ENCODE peak calls at places on chromosomes 4 and X, in five cellular contexts. D, O, T, X and R are unnamed samples.

GRCh38 chr4:48546336-48546735 is 56.3 kb downstream of the ZAR1 start:
- DNase-seq in O (peak; percentile 20), X (no peak), T (peak; percentile 22), D (peak; percentile 3), R (peak; percentile 60)

GRCh38 chr4:183788308-183788707 is 116.8 kb upstream of the STOX2 start:
- DNase-seq in T (no peak), X (no peak), O (no peak), D (no peak), R (no peak)

GRCh38 chr4:124806403-124806802 is 93.9 kb upstream of the ANKRD50 start:
- DNase-seq in D (no peak), T (no peak), O (no peak), X (no peak), R (no peak)

GRCh38 chr4:39977489-39978377 is at the start of gene PDS5A:
- DNase-seq in T (peak; percentile 86), D (peak; percentile 69), O (peak; percentile 93), X (peak; percentile 88), R (peak; percentile 79)

GRCh38 chr4:130359537-130359936 is 1263.6 kb downstream of the C4orf33 start:
- DNase-seq in D (no peak), X (no peak), T (peak; percentile 11), O (no peak), R (peak; percentile 69)

GRCh38 chr4:185435466-185435865 is 9.7 kb upstream of the UFSP2 start:
- DNase-seq in X (no peak), O (no peak), D (no peak), T (no peak), R (no peak)

GRCh38 chr4:186105721-186106335 is 1.3 kb downstream of the FAM149A start:
- DNase-seq in T (no peak), X (no peak), D (no peak), O (no peak), R (peak; percentile 3)

GRCh38 chr4:86356425-86356824 is 3.4 kb downstream of the MAPK10 start:
- DNase-seq in D (no peak), O (no peak), X (no peak), T (no peak), R (no peak)

GRCh38 chrX:131812847-131813825 is 210.0 kb upstream of the STK26 start:
- DNase-seq in T (peak; percentile 51), X (no peak), O (peak; percentile 81), D (no peak), R (peak; percentile 93)